ENCODE peak calls at places on chromosomes 11 and 22, in six cellular contexts. B is neural progenitor cell, O is gastrocnemius medialis, R is ovary, I is cardiac muscle cell, F is mucosa of descending colon. U is an unnamed sample. For H3K4me1, the result is how much of the 10 kb centered on the place peaks cover.

GRCh38 chr11:2377511-2378443 is 667 bp downstream of the CD81 start:
- DNase-seq in O (no peak), F (peak), B (peak), I (peak), R (peak), U (peak)

GRCh38 chr11:117212697-117213355 is 13.7 kb downstream of the TAGLN start:
- DNase-seq in I (no peak), B (no peak), F (no peak), R (no peak), O (no peak), U (no peak)

GRCh38 chr11:88384678-88385015 is 47.1 kb upstream of the CTSC start:
- DNase-seq in B (peak), R (no peak), F (no peak), O (no peak), I (no peak), U (no peak)

GRCh38 chr22:48499456-48500425 is 1327.9 kb downstream of the BRD1 start:
- DNase-seq in F (peak), R (no peak), B (no peak), O (no peak), I (no peak), U (no peak)

GRCh38 chr11:68584097-68584496 is 100.2 kb upstream of the GAL start:
- DNase-seq in O (peak), B (peak), I (peak), R (peak), F (no peak), U (peak)

GRCh38 chr11:116225236-116225635 is 547.6 kb downstream of the BUD13 start:
- DNase-seq in I (no peak), B (no peak), F (no peak), R (no peak), O (no peak), U (no peak)

GRCh38 chr22:45683248-45683647 is 11.6 kb downstream of the ATXN10 start:
- DNase-seq in B (no peak), R (no peak), O (no peak), I (no peak), F (no peak), U (no peak)

GRCh38 chr22:42805016-42805997 is 51.8 kb downstream of the ARFGAP3 start:
- DNase-seq in R (no peak), F (no peak), I (no peak), B (peak), O (peak), U (no peak)

GRCh38 chr11:132123854-132124835 is 753.7 kb downstream of the NTM start:
- DNase-seq in B (no peak), F (no peak), O (no peak), I (no peak), R (no peak), U (no peak)

GRCh38 chr11:118241191-118242098 is 10.7 kb downstream of the MPZL3 start:
- DNase-seq in R (no peak), F (no peak), B (no peak), I (no peak), O (no peak), U (no peak)

GRCh38 chr11:75946531-75947530 is 131.8 kb downstream of the UVRAG start:
- DNase-seq in I (no peak), O (no peak), R (no peak), B (peak), F (no peak), U (peak)

GRCh38 chr11:107741044-107741823 is 29.4 kb upstream of the SLN start:
- DNase-seq in O (no peak), F (no peak), B (peak), I (peak), R (no peak), U (peak)

GRCh38 chr11:79486239-79486984 is 45.6 kb upstream of the TENM4 start:
- DNase-seq in B (no peak), O (no peak), I (no peak), F (no peak), R (no peak), U (no peak)

GRCh38 chr11:106278391-106278790 is 200.9 kb downstream of the AASDHPPT start:
- DNase-seq in I (no peak), B (no peak), R (no peak), F (no peak), O (no peak), U (peak)

GRCh38 chr11:88972210-88972609 is 93.6 kb downstream of the GRM5 start:
- DNase-seq in R (no peak), O (no peak), I (no peak), F (no peak), B (no peak), U (no peak)

GRCh38 chr22:40487663-40488249 is 117.4 kb downstream of the SGSM3 start:
- DNase-seq in I (no peak), O (no peak), F (no peak), R (no peak), B (no peak), U (peak)

GRCh38 chr11:75445315-75445953 is 12.4 kb upstream of the KLHL35 start:
- DNase-seq in R (peak), B (peak), O (peak), I (peak), F (no peak), U (peak)

GRCh38 chr11:120547301-120547700 is 35.8 kb downstream of the GRIK4 start:
- DNase-seq in I (no peak), B (no peak), F (no peak), R (no peak), O (no peak), U (peak)

GRCh38 chr22:27531782-27532530 is 269.6 kb downstream of the MN1 start:
- DNase-seq in O (no peak), B (no peak), I (peak), R (no peak), F (no peak), U (peak)

GRCh38 chr11:38751421-38751820 is 2153.4 kb upstream of the RAG2 start:
- DNase-seq in I (no peak), O (no peak), R (no peak), B (no peak), F (no peak), U (no peak)

GRCh38 chr22:38187413-38188212 is 6.0 kb upstream of the PLA2G6 start:
- DNase-seq in F (no peak), I (no peak), R (no peak), B (no peak), O (peak), U (no peak)

GRCh38 chr11:131692151-131692550 is 321.7 kb downstream of the NTM start:
- DNase-seq in I (no peak), R (no peak), B (no peak), F (no peak), O (no peak), U (no peak)

GRCh38 chr11:12765428-12765827 is 91.2 kb downstream of the TEAD1 start:
- DNase-seq in R (peak), B (no peak), F (no peak), I (no peak), O (no peak), U (peak)

GRCh38 chr11:112797653-112798293 is 163.4 kb upstream of the NCAM1 start:
- DNase-seq in B (peak), R (no peak), O (peak), I (no peak), F (no peak), U (peak)

GRCh38 chr11:8327761-8328192 is 64.1 kb upstream of the LMO1 start:
- DNase-seq in B (no peak), F (no peak), I (no peak), O (no peak), R (no peak), U (no peak)

GRCh38 chr11:18384157-18384641 is 10.2 kb upstream of the LDHA start:
- DNase-seq in B (peak), F (no peak), I (peak), O (peak), R (peak), U (peak)

GRCh38 chr11:121422675-121423074 is 29.4 kb upstream of the SORL1 start:
- DNase-seq in B (no peak), O (no peak), R (no peak), F (no peak), I (no peak), U (no peak)

GRCh38 chr11:27913650-27914049 is 194.3 kb downstream of the KIF18A start:
- DNase-seq in R (no peak), O (no peak), F (no peak), B (no peak), I (no peak), U (peak)

GRCh38 chr11:1823376-1824220 is 11.2 kb upstream of the SYT8 start:
- DNase-seq in R (no peak), B (no peak), F (no peak), O (no peak), I (no peak), U (no peak)

GRCh38 chr22:25210831-25211230 is 8.6 kb upstream of the CRYBB2 start:
- DNase-seq in O (no peak), I (no peak), R (no peak), B (no peak), F (no peak), U (no peak)

GRCh38 chr11:18144243-18144642 is 11.9 kb downstream of the MRGPRX3 start:
- DNase-seq in R (no peak), O (no peak), F (no peak), I (no peak), B (no peak), U (peak)

GRCh38 chr11:19953909-19954308 is 206.4 kb downstream of the DBX1 start:
- DNase-seq in B (peak), R (no peak), O (no peak), I (peak), F (no peak), U (peak)

GRCh38 chr22:27146871-27147591 is 489.6 kb downstream of the MIAT start:
- DNase-seq in I (no peak), R (no peak), O (no peak), B (no peak), F (no peak), U (no peak)

GRCh38 chr22:37913233-37913721 is 7.2 kb downstream of the MICALL1 start:
- DNase-seq in B (no peak), F (no peak), R (no peak), I (no peak), O (no peak), U (no peak)

GRCh38 chr22:22386602-22387385 is 121.7 kb downstream of the ZNF280B start:
- DNase-seq in B (no peak), O (no peak), F (no peak), R (no peak), I (no peak), U (no peak)

DNA sequence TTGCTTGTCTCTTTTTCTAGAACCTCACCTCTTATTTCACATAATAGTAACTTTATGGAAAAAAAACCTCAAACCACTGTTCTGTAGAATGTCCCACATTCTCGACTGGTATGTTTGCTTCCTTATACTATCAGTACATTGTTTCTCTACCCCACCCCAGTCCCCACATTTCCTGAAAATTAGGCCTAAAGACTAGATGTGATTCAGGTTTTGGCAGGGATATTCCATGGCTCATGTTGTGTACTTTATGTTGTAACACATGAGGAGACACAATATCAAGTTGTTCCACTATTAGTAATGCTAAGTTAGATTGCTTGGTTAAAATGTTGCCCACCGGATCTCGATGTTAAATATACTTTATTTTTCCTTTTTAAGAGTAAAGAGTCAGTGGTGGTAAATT is 34.7 kb downstream of the DDIAS start:
- DNase-seq in F (no peak), B (no peak), R (no peak), O (no peak), I (no peak), U (peak)
- H3K4me1 ChIP-seq in F (under half), B (under half), R (under half), O (under half), I (under half), U (under half)

GRCh38 chr11:30489513-30489912 is 96.6 kb downstream of the MPPED2 start:
- DNase-seq in F (no peak), O (no peak), B (peak), I (no peak), R (no peak), U (no peak)
- H3K4me1 ChIP-seq in F (under half), O (under half), B (under half), I (under half), R (under half), U (under half)

DNA sequence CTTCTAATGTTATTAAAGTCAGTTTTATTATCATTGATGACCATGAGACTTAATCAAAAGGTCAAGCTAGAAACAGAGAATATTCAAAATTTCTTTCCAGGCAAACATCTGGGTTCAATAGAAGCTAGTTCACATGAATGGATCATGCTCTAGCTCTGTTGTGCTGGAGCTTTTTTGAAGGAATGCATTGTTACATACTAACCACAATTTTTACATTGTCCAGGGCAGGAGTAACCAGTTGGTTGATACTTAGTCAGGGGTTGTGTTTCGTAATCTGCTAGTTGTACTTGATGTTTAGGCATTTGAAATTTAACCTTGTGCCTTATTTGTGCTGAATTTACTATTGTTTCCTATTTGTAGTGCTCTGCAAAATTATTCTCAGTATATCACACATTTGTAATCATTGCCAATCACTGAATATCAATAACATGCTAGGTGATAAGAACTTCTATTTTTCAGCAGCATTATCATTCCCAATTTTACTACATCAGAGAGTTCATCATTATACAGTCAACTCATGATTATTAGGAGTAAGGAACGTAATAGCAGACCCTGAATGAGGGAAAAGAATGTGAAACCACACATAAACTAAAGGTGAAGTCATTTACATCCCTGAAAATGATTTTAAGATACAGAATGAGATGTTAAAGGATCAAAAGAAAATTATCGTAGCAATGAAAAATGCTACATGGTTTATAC is 23.2 kb downstream of the NF2 start:
- DNase-seq in I (no peak), B (no peak), O (no peak), R (no peak), F (no peak), U (peak)
- H3K4me1 ChIP-seq in I (under half), B (under half), O (under half), R (under half), F (under half), U (under half)

GRCh38 chr11:128476031-128476430 is 111.3 kb downstream of the ETS1 start:
- DNase-seq in O (no peak), R (no peak), F (no peak), I (no peak), B (no peak), U (no peak)
- H3K4me1 ChIP-seq in O (half or more), R (under half), F (under half), I (under half), B (under half), U (half or more)

DNA sequence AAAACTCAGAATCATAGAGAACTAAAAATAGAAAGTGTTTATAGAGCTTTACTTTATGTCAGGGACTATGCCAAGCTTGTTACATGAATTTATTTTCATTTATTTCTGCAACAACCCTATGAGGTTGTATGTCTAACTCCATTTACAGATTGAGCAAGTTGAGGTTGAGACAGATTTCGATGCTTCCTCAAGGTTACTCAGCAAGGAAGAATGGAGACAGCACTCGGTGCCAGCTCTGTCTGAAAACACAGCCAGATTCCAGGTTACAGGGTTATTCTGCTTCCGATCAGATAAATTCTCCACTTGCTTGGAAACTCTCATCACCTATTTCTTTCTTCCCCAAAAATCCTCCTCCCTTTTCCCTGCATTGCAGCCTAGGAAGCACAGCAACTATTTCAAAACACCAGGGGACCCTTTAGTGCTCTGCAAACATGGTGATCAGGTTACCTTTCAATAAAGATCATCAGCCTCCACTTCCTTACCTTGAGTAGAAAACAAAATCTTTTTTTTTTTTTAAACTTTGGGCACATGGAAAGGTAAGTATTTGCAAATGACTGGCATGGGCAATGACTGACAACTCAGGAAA is 7.0 kb downstream of the MMP3 start:
- DNase-seq in O (peak), R (no peak), F (no peak), B (no peak), I (no peak), U (peak)
- H3K4me1 ChIP-seq in O (under half), R (under half), F (under half), B (under half), I (under half), U (under half)

GRCh38 chr11:63537293-63538101 is 889 bp downstream of the PLAAT4 start:
- DNase-seq in O (peak), B (no peak), F (no peak), R (peak), I (no peak), U (peak)
- H3K4me1 ChIP-seq in O (under half), B (under half), F (under half), R (under half), I (under half), U (under half)

GRCh38 chr22:35307372-35307771 is 7.7 kb downstream of the TOM1 start:
- DNase-seq in I (no peak), O (no peak), F (no peak), B (no peak), R (no peak), U (no peak)
- H3K4me1 ChIP-seq in I (under half), O (half or more), F (under half), B (under half), R (under half), U (under half)